ENCODE peak calls at places on chromosomes 16 and 17, in four cellular contexts. One of them, this sample, is unnamed.

GRCh38 chr17:76497979-76498885 is 3.0 kb downstream of the RHBDF2 start:
- DNase-seq in DMS79: peak; percentile 14
- DNase-seq in hypothalamus: peak; percentile 72
- DNase-seq in GM23248: peak; percentile 91
- DNase-seq in this sample: peak; percentile 95

GRCh38 chr17:80005360-80006338 is 30.0 kb downstream of the TBC1D16 start:
- DNase-seq in DMS79: no peak
- DNase-seq in hypothalamus: peak; percentile 19
- DNase-seq in GM23248: peak; percentile 51
- DNase-seq in this sample: peak; percentile 43

GRCh38 chr17:78289802-78290363 is 58.5 kb downstream of the TMEM235 start:
- DNase-seq in DMS79: peak; percentile 22
- DNase-seq in hypothalamus: peak; percentile 40
- DNase-seq in GM23248: peak; percentile 91
- DNase-seq in this sample: peak; percentile 90

GRCh38 chr16:1014771-1015495 is 33.4 kb downstream of the SOX8 start:
- DNase-seq in DMS79: no peak
- DNase-seq in hypothalamus: no peak
- DNase-seq in GM23248: no peak
- DNase-seq in this sample: no peak

GRCh38 chr16:13291934-13292333 is 390.5 kb downstream of the SHISA9 start:
- DNase-seq in DMS79: no peak
- DNase-seq in hypothalamus: no peak
- DNase-seq in GM23248: no peak
- DNase-seq in this sample: no peak

GRCh38 chr17:74639704-74640142 is 16.2 kb upstream of the CD300E start:
- DNase-seq in DMS79: no peak
- DNase-seq in hypothalamus: no peak
- DNase-seq in GM23248: no peak
- DNase-seq in this sample: no peak

GRCh38 chr17:40436631-40437030 is 6.6 kb upstream of the IGFBP4 start:
- DNase-seq in DMS79: no peak
- DNase-seq in hypothalamus: no peak
- DNase-seq in GM23248: no peak
- DNase-seq in this sample: no peak

GRCh38 chr17:76515291-76515949 is 14.2 kb upstream of the RHBDF2 start:
- DNase-seq in DMS79: no peak
- DNase-seq in hypothalamus: peak; percentile 60
- DNase-seq in GM23248: peak; percentile 99
- DNase-seq in this sample: peak; percentile 63

GRCh38 chr16:87661561-87661960 is 59.3 kb downstream of the JPH3 start:
- DNase-seq in DMS79: no peak
- DNase-seq in hypothalamus: peak; percentile 4
- DNase-seq in GM23248: peak; percentile 69
- DNase-seq in this sample: peak; percentile 35

GRCh38 chr17:13384626-13385025 is 217.1 kb downstream of the HS3ST3A1 start:
- DNase-seq in DMS79: no peak
- DNase-seq in hypothalamus: no peak
- DNase-seq in GM23248: no peak
- DNase-seq in this sample: no peak

GRCh38 chr17:27533874-27534815 is 77.9 kb downstream of the KSR1 start:
- DNase-seq in DMS79: no peak
- DNase-seq in hypothalamus: no peak
- DNase-seq in GM23248: peak; percentile 90
- DNase-seq in this sample: peak; percentile 67

GRCh38 chr17:82693168-82693867 is 5.2 kb downstream of the RAB40B start:
- DNase-seq in DMS79: no peak
- DNase-seq in hypothalamus: no peak
- DNase-seq in GM23248: no peak
- DNase-seq in this sample: no peak

This sample was measured in epithelial cell of esophagus.